ENCODE peak calls at places on chromosomes 5 and 9, in four cellular contexts. N is GM13976; V is CD8-positive, alpha-beta T cell; E is psoas muscle. G is an unnamed sample.

GRCh38 chr5:72145351-72145750 is 38.1 kb downstream of the MAP1B start:
- DNase-seq in N (no peak), V (no peak), E (no peak), G (no peak)

GRCh38 chr5:172173771-172174170 is 14.3 kb downstream of the STK10 start:
- DNase-seq in N (no peak), V (peak; percentile 71), E (no peak), G (no peak)

GRCh38 chr5:42943931-42944631 is 96.0 kb downstream of the ANXA2R start:
- DNase-seq in N (no peak), V (no peak), E (no peak), G (peak; percentile 77)

GRCh38 chr9:109794361-109795012 is 14.5 kb downstream of the PALM2AKAP2 start:
- DNase-seq in N (no peak), V (no peak), E (peak; percentile 30), G (no peak)

GRCh38 chr9:105206821-105207699 is 37.4 kb upstream of the SLC44A1 start:
- DNase-seq in N (no peak), V (no peak), E (no peak), G (no peak)

GRCh38 chr9:38289486-38290275 is 102.8 kb upstream of the ALDH1B1 start:
- DNase-seq in N (no peak), V (no peak), E (no peak), G (no peak)

GRCh38 chr9:265209-265900 is 50.7 kb downstream of the DOCK8 start:
- DNase-seq in N (no peak), V (no peak), E (no peak), G (no peak)

GRCh38 chr5:56311306-56311904 is 78.3 kb upstream of the ANKRD55 start:
- DNase-seq in N (no peak), V (no peak), E (no peak), G (no peak)

GRCh38 chr9:130034570-130034969 is 8.4 kb downstream of the FNBP1 start:
- DNase-seq in N (no peak), V (no peak), E (no peak), G (no peak)

GRCh38 chr5:91562922-91563321 is 179.8 kb upstream of the ARRDC3 start:
- DNase-seq in N (no peak), V (no peak), E (no peak), G (no peak)

GRCh38 chr9:96216618-96217017 is 85.4 kb downstream of the HSD17B3 start:
- DNase-seq in N (no peak), V (no peak), E (no peak), G (no peak)

GRCh38 chr5:170546257-170546656 is 42.4 kb downstream of the KCNIP1 start:
- DNase-seq in N (no peak), V (no peak), E (no peak), G (peak; percentile 22)

GRCh38 chr5:126837907-126838539 is 61.1 kb downstream of the LMNB1 start:
- DNase-seq in N (no peak), V (no peak), E (no peak), G (no peak)

GRCh38 chr5:80686757-80687156 is 32.0 kb upstream of the DHFR start:
- DNase-seq in N (no peak), V (no peak), E (no peak), G (no peak)

GRCh38 chr5:54742417-54742889 is 224.9 kb downstream of the SNX18 start:
- DNase-seq in N (no peak), V (no peak), E (no peak), G (no peak)

GRCh38 chr5:1437452-1437851 is 7.8 kb downstream of the SLC6A3 start:
- DNase-seq in N (no peak), V (no peak), E (no peak), G (peak; percentile 85)

GRCh38 chr5:75468593-75468992 is 42.8 kb downstream of the CERT1 start:
- DNase-seq in N (no peak), V (no peak), E (no peak), G (no peak)

GRCh38 chr5:65722575-65723424 is 795 bp downstream of the NLN start:
- DNase-seq in N (peak; percentile 54), V (no peak), E (no peak), G (peak; percentile 72)

GRCh38 chr5:62496876-62497275 is 81.7 kb upstream of the LRRC70 start:
- DNase-seq in N (no peak), V (no peak), E (no peak), G (no peak)

GRCh38 chr5:88954511-88954910 is 71.5 kb upstream of the MEF2C start:
- DNase-seq in N (no peak), V (no peak), E (no peak), G (no peak)

GRCh38 chr9:130593020-130593419 is 13.6 kb downstream of the FUBP3 start:
- DNase-seq in N (no peak), V (no peak), E (no peak), G (no peak)

GRCh38 chr9:135774239-135774747 is 72.3 kb downstream of the KCNT1 start:
- DNase-seq in N (no peak), V (no peak), E (no peak), G (no peak)

GRCh38 chr9:35350827-35351549 is 138.9 kb upstream of the RUSC2 start:
- DNase-seq in N (no peak), V (no peak), E (no peak), G (no peak)

DNA sequence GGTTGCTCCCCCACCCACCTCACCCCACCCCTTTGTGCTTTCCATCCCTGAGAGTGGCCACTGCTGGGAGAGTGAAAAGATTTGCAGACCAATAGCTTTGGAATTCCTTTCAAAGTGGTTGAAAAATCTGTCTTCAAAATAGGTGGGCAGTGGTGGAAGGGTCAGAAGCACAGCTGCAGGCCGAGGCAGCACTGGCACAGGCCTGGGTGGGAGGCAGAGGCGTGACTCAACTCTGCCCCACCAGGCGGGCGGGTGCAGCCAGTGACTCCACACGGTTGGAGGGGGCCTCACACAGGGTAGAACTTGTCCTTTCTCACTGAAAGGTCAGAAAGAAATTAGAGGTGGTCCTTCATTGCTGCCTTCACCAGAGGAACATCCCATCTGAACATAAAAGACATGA is 214.9 kb upstream of the TBCA start:
- DNase-seq in N (no peak), V (no peak), E (no peak), G (peak; percentile 73)
- TF ChIP-seq CTCF in N (no peak), V (no peak), E (no peak), G (peak; percentile 54)

GRCh38 chr9:16154570-16155078 is 601.8 kb downstream of the CCDC171 start:
- DNase-seq in N (peak; percentile 47), V (peak; percentile 40), E (peak; percentile 35), G (peak; percentile 93)
- TF ChIP-seq CTCF in N (no peak), V (no peak), E (no peak), G (peak; percentile 83)

DNA sequence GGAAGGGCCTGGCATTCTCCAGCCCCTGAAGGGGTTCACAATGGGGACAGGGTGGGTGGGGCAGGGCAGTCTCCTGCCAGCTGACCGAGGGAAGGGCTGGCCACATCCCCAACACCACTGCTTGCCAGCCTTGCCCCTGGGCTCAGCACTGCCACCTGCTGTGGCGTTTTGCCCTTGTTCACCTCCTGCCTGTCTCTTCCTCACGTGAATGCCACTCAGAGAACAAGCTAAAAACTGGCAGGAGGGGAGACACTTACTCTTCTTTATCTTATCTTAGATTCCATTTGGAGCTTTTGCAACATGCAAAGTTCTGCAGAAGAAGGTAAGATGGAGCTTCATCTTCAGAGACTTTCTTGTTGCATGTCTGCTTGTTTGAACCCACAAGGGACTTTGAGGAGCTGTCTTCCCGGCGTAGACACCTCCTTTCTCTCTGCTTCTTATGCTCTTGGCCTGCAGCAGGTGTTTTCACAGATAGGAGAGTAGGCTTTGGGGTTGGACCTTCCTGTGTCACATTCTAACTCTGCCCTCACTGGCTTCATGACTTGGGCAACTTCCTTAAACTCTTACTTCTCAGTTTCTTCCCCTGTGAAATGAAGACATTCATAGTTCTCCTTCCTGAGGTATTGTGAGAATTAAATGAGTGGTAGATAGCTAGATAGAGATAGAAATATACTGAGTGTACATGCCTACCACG is 4.1 kb downstream of the LRSAM1 start:
- DNase-seq in N (no peak), V (no peak), E (peak; percentile 44), G (peak; percentile 58)
- TF ChIP-seq CTCF in N (peak; percentile 23), V (no peak), E (peak; percentile 56), G (peak; percentile 57)

DNA sequence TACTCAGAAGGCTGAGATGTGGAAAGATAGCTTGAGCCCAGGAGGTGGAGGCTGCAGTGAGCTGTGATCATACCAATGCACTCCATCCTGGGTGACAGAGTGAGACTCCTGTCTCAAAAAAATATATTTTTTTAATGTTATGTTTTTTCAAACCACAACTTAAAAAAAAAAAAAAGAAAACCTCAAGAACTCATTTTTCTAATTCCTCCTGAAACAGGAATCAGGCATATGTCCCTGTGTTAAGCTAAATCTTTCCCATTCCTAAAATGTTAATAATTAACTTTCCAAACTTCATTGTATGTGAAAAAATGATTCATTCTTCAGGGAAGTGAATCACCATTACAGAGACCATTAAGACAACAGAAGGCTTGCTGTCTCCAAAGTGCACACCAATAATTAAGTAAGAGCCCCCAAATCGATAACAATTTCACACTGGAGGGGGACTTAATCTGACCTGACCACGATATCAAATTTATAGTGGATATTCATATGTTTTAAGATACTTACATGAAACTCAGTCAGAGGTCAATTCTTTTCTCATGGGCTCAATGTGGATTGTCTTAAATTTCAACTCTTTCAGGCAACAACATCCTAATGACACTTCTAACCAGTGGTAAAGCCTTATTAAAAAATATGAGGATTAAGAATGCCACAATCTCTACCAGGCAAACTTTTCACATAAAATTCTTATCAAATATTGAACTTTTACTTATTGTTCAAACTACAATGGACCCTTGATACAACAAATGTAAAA is 5.2 kb downstream of the CEMIP2 start:
- DNase-seq in N (no peak), V (no peak), E (no peak), G (no peak)
- TF ChIP-seq CTCF in N (no peak), V (no peak), E (no peak), G (no peak)

GRCh38 chr9:122334916-122335315 is 35.9 kb upstream of the PTGS1 start:
- DNase-seq in N (no peak), V (no peak), E (no peak), G (peak; percentile 38)
- TF ChIP-seq CTCF in N (no peak), V (no peak), E (no peak), G (no peak)

GRCh38 chr9:73050887-73051550 is 98.2 kb upstream of the ALDH1A1 start:
- DNase-seq in N (no peak), V (no peak), E (no peak), G (peak; percentile 78)

GRCh38 chr9:73049280-73049679 is 96.4 kb upstream of the ALDH1A1 start:
- DNase-seq in N (no peak), V (no peak), E (no peak), G (no peak)

GRCh38 chr9:73046769-73047168 is 93.9 kb upstream of the ALDH1A1 start:
- DNase-seq in N (no peak), V (no peak), E (no peak), G (no peak)

GRCh38 chr9:73053543-73053942 is 98.1 kb upstream of the ANXA1 start:
- DNase-seq in N (no peak), V (no peak), E (no peak), G (no peak)

DNA sequence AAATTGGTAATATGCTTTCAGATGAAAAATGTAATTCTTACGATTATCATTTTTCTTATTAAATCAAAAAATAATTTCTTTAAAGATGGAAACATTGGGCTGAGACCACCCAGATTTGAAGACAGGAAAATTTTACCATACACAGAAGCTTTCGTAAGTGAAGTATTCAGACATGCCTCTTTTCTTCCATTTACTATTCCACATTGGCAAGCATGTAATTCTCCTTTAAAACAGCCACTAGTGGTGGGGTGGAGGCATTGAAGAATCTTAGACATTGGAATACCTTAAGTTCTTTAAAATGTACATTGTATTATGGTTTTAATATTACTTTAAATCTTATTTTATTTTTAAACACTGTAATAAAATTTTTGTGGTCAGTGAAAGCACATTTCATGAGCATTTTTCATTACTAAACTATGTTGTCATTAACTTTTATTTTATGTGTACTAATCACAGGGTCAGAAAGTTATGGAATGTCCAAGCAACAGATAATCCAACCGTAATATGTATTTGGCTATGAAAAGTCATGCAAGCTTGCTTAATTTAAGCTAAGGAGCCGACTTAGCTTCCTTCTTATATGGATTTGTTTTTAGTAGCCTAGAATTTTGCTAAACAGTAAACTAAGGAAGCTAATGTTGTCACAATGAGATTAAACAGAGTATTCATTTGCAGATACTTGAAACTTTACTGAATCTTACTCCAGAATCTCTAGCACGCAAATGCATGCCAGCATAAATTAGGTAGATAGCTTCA is 97.4 kb upstream of the ALDH1A1 start:
- DNase-seq in N (no peak), V (no peak), E (no peak), G (no peak)
- TF ChIP-seq CTCF in N (no peak), V (no peak), E (no peak), G (peak; percentile 68)

GRCh38 chr5:149406203-149406978 is 27.3 kb upstream of the IL17B start:
- DNase-seq in N (no peak), V (no peak), E (no peak), G (peak; percentile 80)
- TF ChIP-seq CTCF in N (no peak), V (no peak), E (no peak), G (peak; percentile 18)